ENCODE peak calls at places on chromosomes 1 and 21, in nine cellular contexts. H, Z, V, C, M, D, N, B and L are unnamed samples.

GRCh38 chr1:160427625-160428024 is 27.3 kb downstream of the VANGL2 start:
- DNase-seq in H (no peak), Z (no peak), V (no peak), C (no peak), M (no peak), D (peak; percentile 37), N (no peak), B (no peak), L (no peak)

GRCh38 chr1:9145714-9146113 is 16.8 kb upstream of the GPR157 start:
- DNase-seq in H (no peak), Z (no peak), V (no peak), C (no peak), M (no peak), D (no peak), N (no peak), B (no peak), L (no peak)

GRCh38 chr1:215282557-215282956 is 200.0 kb downstream of the KCNK2 start:
- DNase-seq in H (no peak), Z (no peak), V (peak; percentile 6), C (no peak), M (no peak), D (no peak), N (no peak), B (no peak), L (no peak)

GRCh38 chr1:28322209-28322608 is 6.6 kb upstream of the MED18 start:
- DNase-seq in H (no peak), Z (no peak), V (no peak), C (no peak), M (no peak), D (no peak), N (no peak), B (peak; percentile 15), L (no peak)

GRCh38 chr21:17769049-17769845 is 49.9 kb downstream of the C21orf91 start:
- DNase-seq in H (no peak), Z (no peak), V (no peak), C (no peak), M (no peak), D (no peak), N (no peak), B (no peak), L (no peak)

GRCh38 chr1:209728466-209728865 is 23.8 kb downstream of the HSD11B1 start:
- DNase-seq in H (no peak), Z (no peak), V (no peak), C (no peak), M (no peak), D (no peak), N (no peak), B (no peak), L (no peak)

GRCh38 chr21:35226960-35227741 is 178.0 kb upstream of the RUNX1 start:
- DNase-seq in H (no peak), Z (no peak), V (no peak), C (no peak), M (peak; percentile 30), D (peak; percentile 84), N (peak; percentile 49), B (peak; percentile 19), L (no peak)

GRCh38 chr1:17184822-17185484 is 20.0 kb upstream of the PADI1 start:
- DNase-seq in H (no peak), Z (no peak), V (no peak), C (no peak), M (no peak), D (no peak), N (no peak), B (no peak), L (no peak)

GRCh38 chr1:159088050-159088449 is 11.5 kb upstream of the AIM2 start:
- DNase-seq in H (no peak), Z (no peak), V (peak; percentile 75), C (no peak), M (no peak), D (no peak), N (no peak), B (no peak), L (no peak)

GRCh38 chr1:6486433-6487011 is 4.9 kb downstream of the PLEKHG5 start:
- DNase-seq in H (peak; percentile 90), Z (peak; percentile 84), V (peak; percentile 93), C (peak; percentile 79), M (peak; percentile 84), D (peak; percentile 94), N (peak; percentile 82), B (peak; percentile 82), L (peak; percentile 89)

GRCh38 chr1:20430355-20431290 is 55.4 kb downstream of the CAMK2N1 start:
- DNase-seq in H (peak; percentile 64), Z (no peak), V (peak; percentile 70), C (peak; percentile 50), M (no peak), D (peak; percentile 60), N (peak; percentile 20), B (peak; percentile 50), L (peak; percentile 28)

GRCh38 chr1:237756304-237756967 is 134.3 kb downstream of the ZP4 start:
- DNase-seq in H (no peak), Z (no peak), V (no peak), C (no peak), M (no peak), D (no peak), N (no peak), B (peak; percentile 8), L (no peak)

GRCh38 chr1:48203287-48203900 is 19.1 kb upstream of the SLC5A9 start:
- DNase-seq in H (no peak), Z (no peak), V (no peak), C (no peak), M (no peak), D (peak; percentile 18), N (no peak), B (no peak), L (no peak)

GRCh38 chr21:32834825-32835224 is 63.3 kb upstream of the PAXBP1 start:
- DNase-seq in H (no peak), Z (no peak), V (no peak), C (no peak), M (no peak), D (no peak), N (no peak), B (no peak), L (no peak)

GRCh38 chr1:21669287-21670058 is at the start of gene RAP1GAP:
- DNase-seq in H (no peak), Z (no peak), V (peak; percentile 64), C (no peak), M (peak; percentile 16), D (peak; percentile 40), N (no peak), B (peak; percentile 52), L (no peak)

GRCh38 chr1:225746361-225747179 is 31.1 kb upstream of the SRP9 start:
- DNase-seq in H (no peak), Z (no peak), V (peak; percentile 88), C (peak; percentile 82), M (no peak), D (no peak), N (no peak), B (peak; percentile 95), L (peak; percentile 12)

GRCh38 chr21:43819511-43820405 is 30.4 kb downstream of the RRP1 start:
- DNase-seq in H (no peak), Z (no peak), V (no peak), C (no peak), M (no peak), D (no peak), N (no peak), B (no peak), L (no peak)

GRCh38 chr1:153791856-153792253 is 16.6 kb downstream of the SLC27A3 start:
- DNase-seq in H (no peak), Z (no peak), V (peak; percentile 31), C (no peak), M (no peak), D (peak; percentile 65), N (no peak), B (no peak), L (no peak)